ENCODE peak calls at places on chromosome 7, in eight cellular contexts. One of them, this sample, is unnamed.

GRCh38 chr7:158004123-158004490 is 583.5 kb downstream of the PTPRN2 start:
- DNase-seq in glutamatergic neuron: no peak
- DNase-seq in KG1: no peak
- DNase-seq in ACHN: no peak
- DNase-seq in HL-60: no peak
- DNase-seq in nucleus accumbens: no peak
- DNase-seq in iris pigment epithelial cell: no peak
- DNase-seq in HuH-7: no peak
- DNase-seq in this sample: no peak

GRCh38 chr7:33720139-33720538 is 185.2 kb upstream of the BMPER start:
- DNase-seq in glutamatergic neuron: no peak
- DNase-seq in KG1: no peak
- DNase-seq in ACHN: no peak
- DNase-seq in HL-60: no peak
- DNase-seq in nucleus accumbens: no peak
- DNase-seq in iris pigment epithelial cell: no peak
- DNase-seq in HuH-7: no peak
- DNase-seq in this sample: no peak

GRCh38 chr7:87225696-87226095 is 6.2 kb upstream of the TMEM243 start:
- DNase-seq in glutamatergic neuron: no peak
- DNase-seq in KG1: no peak
- DNase-seq in ACHN: peak
- DNase-seq in HL-60: no peak
- DNase-seq in nucleus accumbens: no peak
- DNase-seq in iris pigment epithelial cell: peak
- DNase-seq in HuH-7: no peak
- DNase-seq in this sample: no peak

GRCh38 chr7:103870664-103871063 is 118.8 kb downstream of the RELN start:
- DNase-seq in glutamatergic neuron: no peak
- DNase-seq in KG1: no peak
- DNase-seq in ACHN: no peak
- DNase-seq in HL-60: no peak
- DNase-seq in nucleus accumbens: no peak
- DNase-seq in iris pigment epithelial cell: no peak
- DNase-seq in HuH-7: no peak
- DNase-seq in this sample: no peak

GRCh38 chr7:88927-89921 is 103.1 kb upstream of the FAM20C start:
- DNase-seq in glutamatergic neuron: no peak
- DNase-seq in KG1: peak
- DNase-seq in ACHN: peak
- DNase-seq in HL-60: peak
- DNase-seq in nucleus accumbens: no peak
- DNase-seq in iris pigment epithelial cell: peak
- DNase-seq in HuH-7: no peak
- DNase-seq in this sample: no peak

GRCh38 chr7:4158406-4158805 is 523.7 kb upstream of the FOXK1 start:
- DNase-seq in glutamatergic neuron: no peak
- DNase-seq in KG1: no peak
- DNase-seq in ACHN: no peak
- DNase-seq in HL-60: no peak
- DNase-seq in nucleus accumbens: no peak
- DNase-seq in iris pigment epithelial cell: no peak
- DNase-seq in HuH-7: no peak
- DNase-seq in this sample: no peak

GRCh38 chr7:44380831-44381493 is 55.6 kb upstream of the CAMK2B start:
- DNase-seq in glutamatergic neuron: no peak
- DNase-seq in KG1: no peak
- DNase-seq in ACHN: no peak
- DNase-seq in HL-60: no peak
- DNase-seq in nucleus accumbens: no peak
- DNase-seq in iris pigment epithelial cell: peak
- DNase-seq in HuH-7: no peak
- DNase-seq in this sample: no peak

GRCh38 chr7:8434290-8435002 is 1.0 kb downstream of the NXPH1 start:
- DNase-seq in glutamatergic neuron: peak
- DNase-seq in KG1: no peak
- DNase-seq in ACHN: no peak
- DNase-seq in HL-60: no peak
- DNase-seq in nucleus accumbens: no peak
- DNase-seq in iris pigment epithelial cell: no peak
- DNase-seq in HuH-7: no peak
- DNase-seq in this sample: no peak

GRCh38 chr7:92625617-92626016 is 35.4 kb upstream of the FAM133B start:
- DNase-seq in glutamatergic neuron: no peak
- DNase-seq in KG1: no peak
- DNase-seq in ACHN: no peak
- DNase-seq in HL-60: no peak
- DNase-seq in nucleus accumbens: no peak
- DNase-seq in iris pigment epithelial cell: peak
- DNase-seq in HuH-7: no peak
- DNase-seq in this sample: no peak

GRCh38 chr7:123864438-123864837 is 19.5 kb downstream of the HYAL4 start:
- DNase-seq in glutamatergic neuron: no peak
- DNase-seq in KG1: no peak
- DNase-seq in ACHN: no peak
- DNase-seq in HL-60: no peak
- DNase-seq in nucleus accumbens: no peak
- DNase-seq in iris pigment epithelial cell: no peak
- DNase-seq in HuH-7: peak
- DNase-seq in this sample: no peak

GRCh38 chr7:37414352-37414983 is 34.2 kb downstream of the ELMO1 start:
- DNase-seq in glutamatergic neuron: no peak
- DNase-seq in KG1: no peak
- DNase-seq in ACHN: no peak
- DNase-seq in HL-60: no peak
- DNase-seq in nucleus accumbens: no peak
- DNase-seq in iris pigment epithelial cell: no peak
- DNase-seq in HuH-7: no peak
- DNase-seq in this sample: no peak

GRCh38 chr7:37380831-37381230 is 67.8 kb downstream of the ELMO1 start:
- DNase-seq in glutamatergic neuron: no peak
- DNase-seq in KG1: no peak
- DNase-seq in ACHN: no peak
- DNase-seq in HL-60: no peak
- DNase-seq in nucleus accumbens: no peak
- DNase-seq in iris pigment epithelial cell: no peak
- DNase-seq in HuH-7: no peak
- DNase-seq in this sample: no peak

GRCh38 chr7:117777335-117778150 is 95.7 kb downstream of the CTTNBP2 start:
- DNase-seq in glutamatergic neuron: no peak
- DNase-seq in KG1: no peak
- DNase-seq in ACHN: peak
- DNase-seq in HL-60: no peak
- DNase-seq in nucleus accumbens: no peak
- DNase-seq in iris pigment epithelial cell: no peak
- DNase-seq in HuH-7: no peak
- DNase-seq in this sample: no peak

GRCh38 chr7:133910761-133911160 is 216.4 kb upstream of the LRGUK start:
- DNase-seq in glutamatergic neuron: no peak
- DNase-seq in KG1: no peak
- DNase-seq in ACHN: no peak
- DNase-seq in HL-60: no peak
- DNase-seq in nucleus accumbens: no peak
- DNase-seq in iris pigment epithelial cell: no peak
- DNase-seq in HuH-7: no peak
- DNase-seq in this sample: no peak

GRCh38 chr7:132521423-132521822 is 54.8 kb downstream of the PLXNA4 start:
- DNase-seq in glutamatergic neuron: no peak
- DNase-seq in KG1: no peak
- DNase-seq in ACHN: no peak
- DNase-seq in HL-60: no peak
- DNase-seq in nucleus accumbens: no peak
- DNase-seq in iris pigment epithelial cell: no peak
- DNase-seq in HuH-7: no peak
- DNase-seq in this sample: no peak

GRCh38 chr7:30164567-30164966 is 29.8 kb downstream of the MTURN start:
- DNase-seq in glutamatergic neuron: no peak
- DNase-seq in KG1: peak
- DNase-seq in ACHN: peak
- DNase-seq in HL-60: no peak
- DNase-seq in nucleus accumbens: no peak
- DNase-seq in iris pigment epithelial cell: peak
- DNase-seq in HuH-7: peak
- DNase-seq in this sample: no peak

GRCh38 chr7:24510781-24511180 is 62.5 kb upstream of the PALS2 start:
- DNase-seq in glutamatergic neuron: no peak
- DNase-seq in KG1: no peak
- DNase-seq in ACHN: peak
- DNase-seq in HL-60: no peak
- DNase-seq in nucleus accumbens: no peak
- DNase-seq in iris pigment epithelial cell: no peak
- DNase-seq in HuH-7: no peak
- DNase-seq in this sample: no peak

GRCh38 chr7:27739301-27739913 is 555 bp upstream of the TAX1BP1 start:
- DNase-seq in glutamatergic neuron: no peak
- DNase-seq in KG1: no peak
- DNase-seq in ACHN: no peak
- DNase-seq in HL-60: no peak
- DNase-seq in nucleus accumbens: no peak
- DNase-seq in iris pigment epithelial cell: no peak
- DNase-seq in HuH-7: peak
- DNase-seq in this sample: no peak

GRCh38 chr7:138929969-138930368 is 51.2 kb downstream of the KIAA1549 start:
- DNase-seq in glutamatergic neuron: no peak
- DNase-seq in KG1: no peak
- DNase-seq in ACHN: no peak
- DNase-seq in HL-60: no peak
- DNase-seq in nucleus accumbens: no peak
- DNase-seq in iris pigment epithelial cell: no peak
- DNase-seq in HuH-7: no peak
- DNase-seq in this sample: no peak

GRCh38 chr7:17099083-17099973 is 199.1 kb upstream of the AHR start:
- DNase-seq in glutamatergic neuron: no peak
- DNase-seq in KG1: no peak
- DNase-seq in ACHN: no peak
- DNase-seq in HL-60: no peak
- DNase-seq in nucleus accumbens: no peak
- DNase-seq in iris pigment epithelial cell: peak
- DNase-seq in HuH-7: peak
- DNase-seq in this sample: no peak

GRCh38 chr7:143958781-143959180 is 4.1 kb downstream of the OR2F1 start:
- DNase-seq in glutamatergic neuron: no peak
- DNase-seq in KG1: no peak
- DNase-seq in ACHN: no peak
- DNase-seq in HL-60: no peak
- DNase-seq in nucleus accumbens: no peak
- DNase-seq in iris pigment epithelial cell: peak
- DNase-seq in HuH-7: no peak
- DNase-seq in this sample: no peak

GRCh38 chr7:116547347-116547746 is 22.5 kb downstream of the CAV1 start:
- DNase-seq in glutamatergic neuron: peak
- DNase-seq in KG1: no peak
- DNase-seq in ACHN: no peak
- DNase-seq in HL-60: no peak
- DNase-seq in nucleus accumbens: no peak
- DNase-seq in iris pigment epithelial cell: peak
- DNase-seq in HuH-7: no peak
- DNase-seq in this sample: no peak

GRCh38 chr7:8305625-8306388 is 43.8 kb upstream of the ICA1 start:
- DNase-seq in glutamatergic neuron: no peak
- DNase-seq in KG1: no peak
- DNase-seq in ACHN: no peak
- DNase-seq in HL-60: no peak
- DNase-seq in nucleus accumbens: no peak
- DNase-seq in iris pigment epithelial cell: no peak
- DNase-seq in HuH-7: no peak
- DNase-seq in this sample: no peak

GRCh38 chr7:69739906-69740545 is 141.8 kb downstream of the AUTS2 start:
- DNase-seq in glutamatergic neuron: peak
- DNase-seq in KG1: no peak
- DNase-seq in ACHN: no peak
- DNase-seq in HL-60: no peak
- DNase-seq in nucleus accumbens: no peak
- DNase-seq in iris pigment epithelial cell: no peak
- DNase-seq in HuH-7: no peak
- DNase-seq in this sample: peak

GRCh38 chr7:128003787-128004186 is 27.4 kb downstream of the LRRC4 start:
- DNase-seq in glutamatergic neuron: no peak
- DNase-seq in KG1: no peak
- DNase-seq in ACHN: no peak
- DNase-seq in HL-60: no peak
- DNase-seq in nucleus accumbens: no peak
- DNase-seq in iris pigment epithelial cell: peak
- DNase-seq in HuH-7: no peak
- DNase-seq in this sample: no peak

GRCh38 chr7:2808891-2809660 is 35.0 kb downstream of the GNA12 start:
- DNase-seq in glutamatergic neuron: no peak
- DNase-seq in KG1: no peak
- DNase-seq in ACHN: no peak
- DNase-seq in HL-60: no peak
- DNase-seq in nucleus accumbens: no peak
- DNase-seq in iris pigment epithelial cell: no peak
- DNase-seq in HuH-7: no peak
- DNase-seq in this sample: no peak

GRCh38 chr7:12771378-12771877 is 84.0 kb downstream of the ARL4A start:
- DNase-seq in glutamatergic neuron: peak
- DNase-seq in KG1: no peak
- DNase-seq in ACHN: no peak
- DNase-seq in HL-60: no peak
- DNase-seq in nucleus accumbens: no peak
- DNase-seq in iris pigment epithelial cell: no peak
- DNase-seq in HuH-7: no peak
- DNase-seq in this sample: peak

GRCh38 chr7:41885078-41885477 is 182.2 kb upstream of the INHBA start:
- DNase-seq in glutamatergic neuron: no peak
- DNase-seq in KG1: no peak
- DNase-seq in ACHN: peak
- DNase-seq in HL-60: no peak
- DNase-seq in nucleus accumbens: no peak
- DNase-seq in iris pigment epithelial cell: peak
- DNase-seq in HuH-7: no peak
- DNase-seq in this sample: no peak

GRCh38 chr7:7765422-7765821 is 47.0 kb upstream of the RPA3 start:
- DNase-seq in glutamatergic neuron: no peak
- DNase-seq in KG1: no peak
- DNase-seq in ACHN: no peak
- DNase-seq in HL-60: no peak
- DNase-seq in nucleus accumbens: no peak
- DNase-seq in iris pigment epithelial cell: no peak
- DNase-seq in HuH-7: no peak
- DNase-seq in this sample: no peak

GRCh38 chr7:118590107-118590506 is 365.6 kb downstream of the ANKRD7 start:
- DNase-seq in glutamatergic neuron: peak
- DNase-seq in KG1: no peak
- DNase-seq in ACHN: peak
- DNase-seq in HL-60: no peak
- DNase-seq in nucleus accumbens: no peak
- DNase-seq in iris pigment epithelial cell: no peak
- DNase-seq in HuH-7: no peak
- DNase-seq in this sample: no peak

GRCh38 chr7:12490105-12490688 is 80.3 kb upstream of the SCIN start:
- DNase-seq in glutamatergic neuron: no peak
- DNase-seq in KG1: no peak
- DNase-seq in ACHN: peak
- DNase-seq in HL-60: peak
- DNase-seq in nucleus accumbens: no peak
- DNase-seq in iris pigment epithelial cell: peak
- DNase-seq in HuH-7: peak
- DNase-seq in this sample: no peak

GRCh38 chr7:80640841-80641240 is 2.4 kb downstream of the CD36 start:
- DNase-seq in glutamatergic neuron: no peak
- DNase-seq in KG1: no peak
- DNase-seq in ACHN: peak
- DNase-seq in HL-60: no peak
- DNase-seq in nucleus accumbens: no peak
- DNase-seq in iris pigment epithelial cell: peak
- DNase-seq in HuH-7: no peak
- DNase-seq in this sample: no peak

GRCh38 chr7:485188-486081 is 34.2 kb downstream of the PDGFA start:
- DNase-seq in glutamatergic neuron: peak
- DNase-seq in KG1: no peak
- DNase-seq in ACHN: no peak
- DNase-seq in HL-60: no peak
- DNase-seq in nucleus accumbens: no peak
- DNase-seq in iris pigment epithelial cell: no peak
- DNase-seq in HuH-7: no peak
- DNase-seq in this sample: no peak

GRCh38 chr7:5594616-5595544 is 171.2 kb upstream of the TNRC18 start:
- DNase-seq in glutamatergic neuron: peak
- DNase-seq in KG1: peak
- DNase-seq in ACHN: peak
- DNase-seq in HL-60: no peak
- DNase-seq in nucleus accumbens: peak
- DNase-seq in iris pigment epithelial cell: peak
- DNase-seq in HuH-7: peak
- DNase-seq in this sample: peak

This sample was measured in C1 segment of cervical spinal cord.